ENCODE peak calls at places on chromosomes 4 and X, in five cellular contexts. One of them, this sample, is unnamed.
A peak's percentile ranks its signal among the peaks of the same experiment; 100 is the strongest.

GRCh38 chrX:95764972-95765451 is 919.6 kb upstream of the DIAPH2 start:
- DNase-seq in suprapubic skin: no peak
- DNase-seq in H54: peak; percentile 1
- DNase-seq in prostate gland: peak; percentile 20
- DNase-seq in adrenal gland: peak; percentile 26
- DNase-seq in this sample: peak; percentile 20

GRCh38 chrX:118156254-118156952 is 39.8 kb upstream of the KLHL13 start:
- DNase-seq in suprapubic skin: no peak
- DNase-seq in H54: no peak
- DNase-seq in prostate gland: no peak
- DNase-seq in adrenal gland: no peak
- DNase-seq in this sample: no peak

GRCh38 chr4:107978716-107979451 is 10.8 kb upstream of the HADH start:
- DNase-seq in adrenal gland: no peak
- DNase-seq in H54: no peak
- DNase-seq in suprapubic skin: no peak
- DNase-seq in prostate gland: no peak
- DNase-seq in this sample: no peak

GRCh38 chr4:137032242-137032641 is 500.1 kb downstream of the PCDH18 start:
- DNase-seq in adrenal gland: no peak
- DNase-seq in prostate gland: no peak
- DNase-seq in suprapubic skin: no peak
- DNase-seq in H54: no peak
- DNase-seq in this sample: no peak

GRCh38 chrX:100353326-100353725 is 56.7 kb downstream of the PCDH19 start:
- DNase-seq in prostate gland: no peak
- DNase-seq in H54: no peak
- DNase-seq in suprapubic skin: no peak
- DNase-seq in adrenal gland: no peak
- DNase-seq in this sample: no peak

GRCh38 chr4:6418193-6418755 is 54.1 kb downstream of the PPP2R2C start:
- DNase-seq in H54: no peak
- DNase-seq in suprapubic skin: no peak
- DNase-seq in prostate gland: no peak
- DNase-seq in adrenal gland: no peak
- DNase-seq in this sample: no peak

GRCh38 chr4:128600996-128601857 is 208.3 kb upstream of the JADE1 start:
- DNase-seq in prostate gland: peak; percentile 90
- DNase-seq in suprapubic skin: no peak
- DNase-seq in adrenal gland: peak; percentile 91
- DNase-seq in H54: peak; percentile 55
- DNase-seq in this sample: peak; percentile 50

GRCh38 chr4:142036795-142037583 is 400.6 kb downstream of the IL15 start:
- DNase-seq in prostate gland: no peak
- DNase-seq in adrenal gland: no peak
- DNase-seq in suprapubic skin: no peak
- DNase-seq in H54: peak; percentile 4
- DNase-seq in this sample: no peak

DNA sequence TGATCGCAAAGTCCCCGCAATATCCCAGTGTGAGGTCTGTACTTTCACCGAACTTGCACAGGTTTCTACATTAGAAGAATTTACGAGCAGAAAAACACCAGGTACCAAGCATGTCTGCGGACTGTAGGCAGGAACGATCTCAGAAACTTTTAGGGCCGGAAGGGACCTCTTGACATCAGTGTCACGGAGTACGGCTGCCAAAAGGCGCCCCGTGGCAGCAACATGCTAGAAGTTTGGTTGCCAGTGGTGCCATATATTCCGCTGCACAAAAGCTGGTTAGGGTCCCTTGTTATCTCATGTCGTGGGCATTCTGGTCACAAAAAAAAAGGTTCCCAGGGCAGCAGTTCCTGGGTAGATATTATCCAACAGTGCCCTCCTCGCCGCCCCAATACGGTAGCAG is 61.0 kb upstream of the DCAF8L1 start:
- DNase-seq in prostate gland: no peak
- DNase-seq in adrenal gland: no peak
- DNase-seq in H54: no peak
- DNase-seq in suprapubic skin: no peak
- DNase-seq in this sample: no peak
- TF ChIP-seq POLR2A in prostate gland: no peak
- TF ChIP-seq POLR2A in adrenal gland: no peak
- TF ChIP-seq POLR2A in H54: no peak
- TF ChIP-seq POLR2A in suprapubic skin: no peak
- TF ChIP-seq POLR2A in this sample: no peak

GRCh38 chrX:123088331-123088730 is 95.7 kb upstream of the GRIA3 start:
- DNase-seq in suprapubic skin: no peak
- DNase-seq in H54: no peak
- DNase-seq in prostate gland: no peak
- DNase-seq in adrenal gland: no peak
- DNase-seq in this sample: no peak

GRCh38 chrX:123088930-123089329 is 95.1 kb upstream of the GRIA3 start:
- DNase-seq in adrenal gland: no peak
- DNase-seq in H54: no peak
- DNase-seq in suprapubic skin: no peak
- DNase-seq in prostate gland: no peak
- DNase-seq in this sample: no peak

DNA sequence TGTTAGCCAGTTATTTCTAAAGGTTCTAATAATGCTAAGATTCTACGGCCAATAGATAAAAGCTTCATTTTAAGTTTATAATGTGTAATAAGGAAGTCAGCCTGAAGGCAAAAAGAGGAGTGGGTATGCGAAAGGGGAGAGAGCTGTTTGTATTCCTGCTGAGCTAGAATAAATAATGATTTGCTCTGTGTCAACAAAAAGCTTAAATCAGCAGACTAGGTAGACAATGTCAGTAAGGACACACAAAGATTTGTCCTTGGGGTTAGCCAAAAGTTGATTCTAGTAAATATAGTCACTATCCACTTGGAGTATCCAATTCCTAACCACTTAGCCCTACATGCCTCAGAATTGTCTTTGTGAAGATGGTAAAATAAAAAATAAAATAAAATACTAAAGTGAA is 90.3 kb upstream of the GRIA3 start:
- DNase-seq in suprapubic skin: no peak
- DNase-seq in prostate gland: no peak
- DNase-seq in H54: no peak
- DNase-seq in adrenal gland: no peak
- DNase-seq in this sample: no peak
- TF ChIP-seq POLR2A in suprapubic skin: no peak
- TF ChIP-seq POLR2A in prostate gland: no peak
- TF ChIP-seq POLR2A in H54: no peak
- TF ChIP-seq POLR2A in adrenal gland: no peak
- TF ChIP-seq POLR2A in this sample: no peak

GRCh38 chr4:678765-679481 is 4.6 kb downstream of the MYL5 start:
- DNase-seq in prostate gland: no peak
- DNase-seq in suprapubic skin: peak; percentile 78
- DNase-seq in H54: no peak
- DNase-seq in adrenal gland: peak; percentile 49
- DNase-seq in this sample: no peak

GRCh38 chr4:675980-676870 is 1.9 kb downstream of the MYL5 start:
- DNase-seq in prostate gland: no peak
- DNase-seq in adrenal gland: no peak
- DNase-seq in H54: no peak
- DNase-seq in suprapubic skin: no peak
- DNase-seq in this sample: no peak

GRCh38 chr4:676871-677235 is 2.5 kb downstream of the MYL5 start:
- DNase-seq in H54: no peak
- DNase-seq in adrenal gland: no peak
- DNase-seq in prostate gland: no peak
- DNase-seq in suprapubic skin: peak; percentile 74
- DNase-seq in this sample: no peak

GRCh38 chr4:678331-678734 is 4.0 kb downstream of the MYL5 start:
- DNase-seq in prostate gland: no peak
- DNase-seq in adrenal gland: no peak
- DNase-seq in suprapubic skin: peak; percentile 76
- DNase-seq in H54: no peak
- DNase-seq in this sample: no peak

GRCh38 chr4:677431-678293 is 3.3 kb downstream of the MYL5 start:
- DNase-seq in suprapubic skin: peak; percentile 80
- DNase-seq in adrenal gland: peak; percentile 58
- DNase-seq in prostate gland: peak; percentile 61
- DNase-seq in H54: no peak
- DNase-seq in this sample: no peak
- TF ChIP-seq POLR2A in suprapubic skin: no peak
- TF ChIP-seq POLR2A in adrenal gland: no peak
- TF ChIP-seq POLR2A in prostate gland: no peak
- TF ChIP-seq POLR2A in H54: no peak
- TF ChIP-seq POLR2A in this sample: peak; percentile 28

GRCh38 chr4:173167793-173168395 is 717 bp upstream of the GALNT7 start:
- DNase-seq in adrenal gland: no peak
- DNase-seq in prostate gland: peak; percentile 26
- DNase-seq in H54: no peak
- DNase-seq in suprapubic skin: peak; percentile 82
- DNase-seq in this sample: peak; percentile 39
- TF ChIP-seq POLR2A in adrenal gland: no peak
- TF ChIP-seq POLR2A in prostate gland: no peak
- TF ChIP-seq POLR2A in H54: peak; percentile 41
- TF ChIP-seq POLR2A in suprapubic skin: no peak
- TF ChIP-seq POLR2A in this sample: no peak

GRCh38 chr4:86592553-86593249 is 1.4 kb upstream of the PTPN13 start:
- DNase-seq in H54: no peak
- DNase-seq in adrenal gland: no peak
- DNase-seq in prostate gland: no peak
- DNase-seq in suprapubic skin: no peak
- DNase-seq in this sample: no peak

GRCh38 chr4:86594559-86595425 is 677 bp downstream of the PTPN13 start:
- DNase-seq in suprapubic skin: peak; percentile 80
- DNase-seq in prostate gland: peak; percentile 48
- DNase-seq in H54: no peak
- DNase-seq in adrenal gland: peak; percentile 54
- DNase-seq in this sample: peak; percentile 72

GRCh38 chr4:86596802-86597201 is 2.7 kb downstream of the PTPN13 start:
- DNase-seq in suprapubic skin: no peak
- DNase-seq in prostate gland: no peak
- DNase-seq in H54: no peak
- DNase-seq in adrenal gland: no peak
- DNase-seq in this sample: no peak

GRCh38 chr4:86595426-86595805 is 1.3 kb downstream of the PTPN13 start:
- DNase-seq in adrenal gland: no peak
- DNase-seq in suprapubic skin: no peak
- DNase-seq in prostate gland: peak; percentile 23
- DNase-seq in H54: no peak
- DNase-seq in this sample: peak; percentile 52

DNA sequence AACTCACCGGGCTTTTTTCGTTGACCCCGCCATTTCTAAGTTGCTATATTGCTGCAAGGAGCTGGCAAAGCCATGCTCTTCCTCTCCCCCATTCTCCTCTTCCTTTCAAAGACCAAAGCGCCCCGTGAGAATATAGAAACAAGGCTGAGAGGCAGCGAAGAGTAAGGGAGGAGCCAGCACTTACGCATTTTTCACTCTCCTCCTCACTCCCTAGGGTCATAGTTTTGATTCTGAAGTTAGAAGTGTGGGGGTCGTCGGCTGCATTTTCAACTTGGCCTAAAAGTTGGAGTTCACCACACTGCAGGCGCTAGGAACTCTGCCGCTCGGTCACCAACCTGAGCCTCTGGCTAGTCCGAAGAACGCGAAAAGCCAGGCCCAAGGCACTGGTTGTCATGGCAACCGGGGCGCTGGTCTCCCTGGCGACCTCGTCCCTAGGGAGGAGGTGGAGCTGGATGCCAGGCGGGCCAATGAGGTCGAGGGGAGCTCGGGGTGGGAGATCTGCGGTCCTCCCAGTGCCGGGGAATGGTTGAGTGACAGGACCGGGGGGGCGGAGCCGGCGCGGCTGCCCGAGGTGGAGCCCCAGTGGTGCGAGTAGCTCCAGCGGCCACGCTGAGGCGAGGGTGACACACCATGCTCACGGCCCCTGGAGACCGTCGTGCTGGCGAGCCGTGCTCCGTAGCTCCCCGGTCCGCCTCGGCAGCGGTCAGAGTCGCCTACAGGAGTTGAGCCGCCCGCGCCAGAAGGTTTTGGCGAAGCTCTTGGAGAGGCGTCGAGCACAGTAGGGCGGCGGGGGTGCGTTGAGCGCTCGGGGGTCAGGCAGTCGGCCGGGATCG is at the start of gene PTPN13:
- DNase-seq in adrenal gland: peak; percentile 99
- DNase-seq in H54: peak; percentile 71
- DNase-seq in prostate gland: peak; percentile 99
- DNase-seq in suprapubic skin: peak; percentile 96
- DNase-seq in this sample: peak; percentile 98
- TF ChIP-seq POLR2A in adrenal gland: peak; percentile 98
- TF ChIP-seq POLR2A in H54: peak; percentile 96
- TF ChIP-seq POLR2A in prostate gland: peak; percentile 96
- TF ChIP-seq POLR2A in suprapubic skin: peak; percentile 8
- TF ChIP-seq POLR2A in this sample: no peak

GRCh38 chrX:51742586-51742985 is 656 bp upstream of the GSPT2 start:
- DNase-seq in H54: no peak
- DNase-seq in adrenal gland: no peak
- DNase-seq in suprapubic skin: no peak
- DNase-seq in prostate gland: no peak
- DNase-seq in this sample: no peak

GRCh38 chrX:51747671-51748070 is 4.4 kb downstream of the GSPT2 start:
- DNase-seq in adrenal gland: no peak
- DNase-seq in H54: no peak
- DNase-seq in suprapubic skin: no peak
- DNase-seq in prostate gland: no peak
- DNase-seq in this sample: no peak

GRCh38 chrX:51743179-51743957 is at the start of gene GSPT2:
- DNase-seq in H54: peak; percentile 15
- DNase-seq in prostate gland: peak; percentile 41
- DNase-seq in adrenal gland: peak; percentile 72
- DNase-seq in suprapubic skin: peak; percentile 76
- DNase-seq in this sample: peak; percentile 77
- TF ChIP-seq POLR2A in H54: peak; percentile 90
- TF ChIP-seq POLR2A in prostate gland: no peak
- TF ChIP-seq POLR2A in adrenal gland: peak; percentile 53
- TF ChIP-seq POLR2A in suprapubic skin: no peak
- TF ChIP-seq POLR2A in this sample: peak; percentile 54

This sample was measured in erythroblast.